ENCODE peak calls at places on chromosomes 12 and 14, in six cellular contexts. Z is ovary, V is cardiac muscle cell, S is A673, D is MM.1S, Y is OCI-LY7. X is an unnamed sample. For H3K36me3, the result is how much of the 10 kb centered on the place peaks cover.

GRCh38 chr14:24861083-24861630 is 188.8 kb downstream of the STXBP6 start:
- DNase-seq in Z (no peak), V (no peak), S (no peak), D (no peak), Y (no peak), X (no peak)

GRCh38 chr12:113463746-113464743 is 7.6 kb downstream of the LHX5 start:
- DNase-seq in Z (no peak), V (peak), S (no peak), D (no peak), Y (no peak), X (no peak)

GRCh38 chr12:68647507-68647906 is 36.8 kb downstream of the RAP1B start:
- DNase-seq in Z (no peak), V (no peak), S (no peak), D (no peak), Y (no peak), X (no peak)

GRCh38 chr14:95518045-95518751 is 1.7 kb upstream of the SYNE3 start:
- DNase-seq in Z (no peak), V (no peak), S (no peak), D (peak), Y (no peak), X (no peak)

GRCh38 chr14:35155962-35156361 is 33.6 kb downstream of the PRORP start:
- DNase-seq in Z (no peak), V (no peak), S (peak), D (no peak), Y (peak), X (no peak)

GRCh38 chr12:5432011-5432400 is at the start of gene NTF3:
- DNase-seq in Z (peak), V (peak), S (no peak), D (no peak), Y (peak), X (peak)

GRCh38 chr14:64119535-64119934 is 174.6 kb downstream of the ESR2 start:
- DNase-seq in Z (no peak), V (no peak), S (no peak), D (no peak), Y (no peak), X (no peak)

GRCh38 chr14:97687944-97688625 is 890.9 kb downstream of the VRK1 start:
- DNase-seq in Z (no peak), V (no peak), S (no peak), D (no peak), Y (no peak), X (no peak)

GRCh38 chr12:118259079-118259478 is 113.6 kb downstream of the TAOK3 start:
- DNase-seq in Z (no peak), V (no peak), S (no peak), D (no peak), Y (no peak), X (no peak)

GRCh38 chr12:64608901-64609542 is 1.3 kb upstream of the RASSF3 start:
- DNase-seq in Z (peak), V (peak), S (peak), D (peak), Y (peak), X (no peak)

GRCh38 chr14:74524813-74525135 is 31.2 kb downstream of the ISCA2 start:
- DNase-seq in Z (no peak), V (no peak), S (no peak), D (no peak), Y (no peak), X (no peak)

GRCh38 chr12:92288533-92288932 is 142.9 kb upstream of the BTG1 start:
- DNase-seq in Z (no peak), V (no peak), S (no peak), D (no peak), Y (no peak), X (no peak)

GRCh38 chr14:98897605-98898309 is 374.2 kb downstream of the BCL11B start:
- DNase-seq in Z (no peak), V (no peak), S (no peak), D (no peak), Y (no peak), X (no peak)

GRCh38 chr12:26831959-26832816 is 806 bp downstream of the ITPR2 start:
- DNase-seq in Z (peak), V (peak), S (peak), D (peak), Y (peak), X (peak)

GRCh38 chr12:17976202-17976601 is 113.8 kb downstream of the RERGL start:
- DNase-seq in Z (no peak), V (peak), S (peak), D (no peak), Y (no peak), X (no peak)

GRCh38 chr12:119176267-119177055 is 2.3 kb upstream of the HSPB8 start:
- DNase-seq in Z (peak), V (peak), S (peak), D (no peak), Y (no peak), X (peak)

GRCh38 chr14:105144231-105144665 is 24.3 kb downstream of the JAG2 start:
- DNase-seq in Z (no peak), V (no peak), S (no peak), D (no peak), Y (no peak), X (no peak)

GRCh38 chr14:102363182-102363952 is 626 bp downstream of the TECPR2 start:
- DNase-seq in Z (no peak), V (no peak), S (peak), D (no peak), Y (peak), X (peak)

GRCh38 chr14:43651896-43652295 is 855.2 kb downstream of the FSCB start:
- DNase-seq in Z (no peak), V (no peak), S (no peak), D (peak), Y (no peak), X (no peak)

GRCh38 chr14:58731465-58732330 is 93.9 kb downstream of the DACT1 start:
- DNase-seq in Z (no peak), V (no peak), S (peak), D (no peak), Y (no peak), X (no peak)

GRCh38 chr12:62581288-62582064 is 114.8 kb downstream of the MON2 start:
- DNase-seq in Z (no peak), V (peak), S (peak), D (peak), Y (peak), X (peak)

GRCh38 chr12:50282581-50283229 is 615 bp downstream of the LIMA1 start:
- DNase-seq in Z (no peak), V (no peak), S (no peak), D (no peak), Y (no peak), X (no peak)

GRCh38 chr12:121892673-121893561 is 4.3 kb downstream of the PSMD9 start:
- DNase-seq in Z (no peak), V (no peak), S (no peak), D (no peak), Y (no peak), X (no peak)

GRCh38 chr12:1680804-1681492 is 9.9 kb upstream of the ADIPOR2 start:
- DNase-seq in Z (no peak), V (no peak), S (no peak), D (no peak), Y (no peak), X (no peak)

GRCh38 chr12:30692470-30692869 is 3.2 kb downstream of the IPO8 start:
- DNase-seq in Z (no peak), V (no peak), S (no peak), D (no peak), Y (no peak), X (no peak)

GRCh38 chr14:101097109-101097793 is 193.7 kb upstream of the RTL1 start:
- DNase-seq in Z (no peak), V (no peak), S (no peak), D (no peak), Y (no peak), X (no peak)

GRCh38 chr12:89245090-89245489 is 107.2 kb downstream of the DUSP6 start:
- DNase-seq in Z (no peak), V (no peak), S (peak), D (peak), Y (peak), X (no peak)
- H3K36me3 ChIP-seq in Z (under half), V (under half), S (under half), D (under half), Y (under half), X (under half)

DNA sequence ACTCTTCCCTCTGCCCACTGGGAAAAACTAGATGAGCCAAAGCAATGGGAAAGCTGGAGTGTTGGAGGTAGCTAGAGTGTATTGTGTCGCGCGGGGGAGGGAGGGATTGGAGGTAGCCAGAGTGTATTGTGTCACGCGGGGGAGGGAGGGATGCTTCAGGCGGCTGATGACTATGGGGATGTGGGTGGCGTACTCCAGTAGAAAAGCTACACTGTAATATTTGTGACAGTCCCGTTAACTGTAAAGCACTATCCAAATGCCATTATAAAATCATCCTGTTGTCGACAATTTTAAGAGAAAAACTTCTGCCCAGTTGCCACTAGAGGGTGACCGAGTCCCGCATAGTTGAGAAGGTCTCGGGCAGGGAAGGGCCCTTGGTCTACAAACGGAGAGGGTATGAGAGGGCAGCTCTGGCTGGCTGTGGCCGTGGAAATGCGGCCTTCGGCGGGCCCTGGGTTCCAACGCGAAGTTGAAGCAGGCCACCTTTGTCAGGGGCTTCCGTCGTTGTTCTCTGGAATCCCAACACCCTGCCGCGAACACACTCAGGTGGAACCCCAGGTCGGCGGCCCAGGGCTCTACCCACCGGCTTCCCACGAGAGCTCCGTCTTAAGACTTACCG is 15.1 kb upstream of the PLEK2 start:
- DNase-seq in Z (peak), V (peak), S (peak), D (peak), Y (peak), X (peak)
- H3K4me3 ChIP-seq in Z (no peak), V (no peak), S (no peak), D (no peak), Y (no peak), X (no peak)

GRCh38 chr12:22018860-22019259 is 27.2 kb upstream of the CMAS start:
- DNase-seq in Z (no peak), V (no peak), S (no peak), D (peak), Y (no peak), X (no peak)
- TF ChIP-seq CTCF in Z (no peak), V (peak), S (peak), D (peak), Y (peak), X (peak)

DNA sequence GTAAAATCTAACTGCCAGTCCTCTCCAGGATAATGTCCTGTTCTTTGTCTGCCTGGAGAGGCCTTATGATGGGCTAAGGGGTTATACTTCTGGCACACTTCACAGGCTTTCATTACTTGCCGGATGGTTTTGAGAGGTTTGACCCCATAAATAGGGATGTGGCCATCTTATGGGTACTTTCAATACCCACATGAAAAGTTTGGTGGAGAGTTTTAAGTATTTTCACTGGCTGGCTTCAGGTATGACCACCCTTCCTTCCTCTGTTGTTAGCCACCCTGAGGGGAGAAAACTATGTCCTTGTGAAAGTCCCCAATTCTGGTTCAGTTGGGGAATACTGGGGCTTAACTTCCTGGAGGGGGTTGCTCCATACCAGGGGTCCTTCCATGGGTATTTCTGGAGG is 54.8 kb downstream of the ASCL4 start:
- DNase-seq in Z (no peak), V (no peak), S (no peak), D (no peak), Y (no peak), X (no peak)
- H3K36me3 ChIP-seq in Z (under half), V (under half), S (under half), D (under half), Y (under half), X (under half)

DNA sequence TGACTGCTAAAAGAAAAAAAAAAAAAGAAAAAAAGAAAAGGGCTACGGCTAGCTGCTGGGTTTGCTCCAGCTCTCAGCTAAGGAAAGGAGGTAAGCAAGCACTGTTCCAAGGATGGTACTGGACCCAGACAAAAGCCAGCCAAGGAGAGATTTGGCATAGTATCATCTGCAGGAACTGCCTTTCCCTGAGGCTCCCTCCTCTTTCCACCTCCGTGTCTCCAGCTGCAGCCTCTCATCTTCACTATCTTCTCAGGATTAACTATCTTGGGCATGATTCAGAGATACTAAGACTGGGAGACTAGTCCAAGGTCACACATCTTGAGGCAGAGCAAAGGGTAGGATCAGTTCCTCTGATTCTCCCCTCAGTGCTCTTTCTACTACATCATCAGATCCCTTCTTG is 6.0 kb downstream of the KITLG start:
- DNase-seq in Z (no peak), V (no peak), S (no peak), D (no peak), Y (no peak), X (no peak)
- H3K4me3 ChIP-seq in Z (no peak), V (no peak), S (no peak), D (no peak), Y (no peak), X (peak)

GRCh38 chr12:57775044-57775443 is 2.6 kb downstream of the EEF1AKMT3 start:
- DNase-seq in Z (no peak), V (no peak), S (no peak), D (no peak), Y (no peak), X (no peak)

GRCh38 chr12:57776247-57776587 is 3.8 kb downstream of the EEF1AKMT3 start:
- DNase-seq in Z (no peak), V (no peak), S (no peak), D (no peak), Y (no peak), X (no peak)

GRCh38 chr12:57772429-57773322 is at the start of gene EEF1AKMT3:
- DNase-seq in Z (peak), V (peak), S (peak), D (peak), Y (no peak), X (peak)

GRCh38 chr12:57777367-57777766 is 5.0 kb downstream of the EEF1AKMT3 start:
- DNase-seq in Z (no peak), V (no peak), S (no peak), D (no peak), Y (no peak), X (no peak)

DNA sequence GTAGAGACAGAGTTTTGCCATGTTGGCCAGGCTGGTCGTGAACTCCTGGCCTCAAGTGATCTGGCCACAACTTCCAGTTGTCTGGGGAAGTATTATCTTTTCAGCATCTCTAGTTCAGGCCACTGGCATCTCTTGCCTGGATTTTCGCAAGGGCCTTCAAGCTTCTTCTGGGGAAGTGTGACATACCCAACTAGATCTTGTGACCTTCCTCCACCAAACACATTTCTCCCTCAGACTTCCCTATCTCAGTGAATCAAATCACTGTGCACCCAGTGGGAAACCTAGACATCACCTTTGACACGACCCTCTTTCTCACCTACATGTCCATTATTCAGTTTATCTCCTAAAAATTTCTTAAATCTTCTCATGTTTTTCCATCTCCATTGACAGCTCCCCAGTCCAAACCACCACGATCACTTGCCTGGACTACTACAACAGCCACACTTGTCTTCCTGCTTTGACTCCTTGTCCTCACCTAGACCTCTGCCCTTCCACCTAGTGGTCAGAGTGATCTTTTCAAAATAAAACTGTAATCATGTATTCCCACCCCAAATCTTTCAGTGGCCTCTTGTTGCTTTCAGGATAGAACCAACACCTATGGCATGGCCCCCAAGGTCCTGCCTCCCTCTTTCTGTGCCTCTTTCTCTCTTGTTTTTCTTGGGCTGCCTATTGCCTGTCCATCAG is 3.3 kb downstream of the EEF1AKMT3 start:
- DNase-seq in Z (no peak), V (no peak), S (no peak), D (peak), Y (peak), X (no peak)
- TF ChIP-seq CTCF in Z (no peak), V (no peak), S (no peak), D (peak), Y (peak), X (no peak)

X was measured in left ventricle myocardium inferior.